ENCODE peak calls at places on chromosomes 4 and X, in eight cellular contexts. L, E, S, O, U, Y, Z and H are unnamed samples.
A peak's percentile ranks its signal among the peaks of the same experiment; 100 is the strongest.

GRCh38 chr4:78562687-78563086 is 11.1 kb downstream of the ANXA3 start:
- DNase-seq in L (no peak), E (no peak), S (no peak), O (no peak), U (no peak), Y (no peak), Z (no peak), H (no peak)

GRCh38 chr4:123893746-123894095 is 497.1 kb downstream of the SPRY1 start:
- DNase-seq in L (no peak), E (no peak), S (no peak), O (no peak), U (no peak), Y (no peak), Z (no peak), H (no peak)

GRCh38 chr4:76687730-76688441 is 210.1 kb downstream of the SOWAHB start:
- DNase-seq in L (no peak), E (no peak), S (peak; percentile 21), O (no peak), U (peak; percentile 16), Y (no peak), Z (no peak), H (no peak)

GRCh38 chrX:125205918-125206665 is 113.6 kb upstream of the TEX13C start:
- DNase-seq in L (peak; percentile 0), E (no peak), S (peak; percentile 68), O (no peak), U (peak; percentile 69), Y (no peak), Z (peak; percentile 13), H (no peak)

GRCh38 chrX:42604302-42604701 is 173.7 kb downstream of the PPP1R2C start:
- DNase-seq in L (no peak), E (no peak), S (no peak), O (no peak), U (no peak), Y (no peak), Z (no peak), H (no peak)

GRCh38 chrX:10415704-10416001 is 204.7 kb downstream of the MID1 start:
- DNase-seq in L (peak; percentile 48), E (peak; percentile 14), S (no peak), O (no peak), U (no peak), Y (no peak), Z (no peak), H (no peak)

GRCh38 chr4:142645478-142646108 is 200.5 kb downstream of the INPP4B start:
- DNase-seq in L (no peak), E (peak; percentile 51), S (no peak), O (no peak), U (no peak), Y (no peak), Z (no peak), H (no peak)

GRCh38 chrX:140918398-140919043 is 83.9 kb upstream of the SPANXB1 start:
- DNase-seq in L (peak; percentile 46), E (peak; percentile 77), S (no peak), O (peak; percentile 4), U (no peak), Y (no peak), Z (peak; percentile 34), H (no peak)

GRCh38 chr4:105215609-105216313 is 69.1 kb downstream of the TET2 start:
- DNase-seq in L (no peak), E (peak; percentile 45), S (no peak), O (no peak), U (no peak), Y (no peak), Z (no peak), H (no peak)

GRCh38 chr4:144583658-144584057 is 62.3 kb upstream of the HHIP start:
- DNase-seq in L (no peak), E (peak; percentile 79), S (no peak), O (no peak), U (no peak), Y (no peak), Z (no peak), H (peak; percentile 32)